ENCODE peak calls at places on chromosomes 2 and 18, in six cellular contexts. K is caudate nucleus; M is naive thymus-derived CD4-positive, alpha-beta T cell; S is lower lobe of right lung; X is prostate gland; H is aorta. P is an unnamed sample.
A peak's percentile ranks its signal among the peaks of the same experiment; 100 is the strongest.

GRCh38 chr2:21657475-21657874 is 533.7 kb downstream of the TDRD15 start:
- DNase-seq in X (no peak), S (no peak), H (no peak), K (no peak), M (no peak), P (no peak)

GRCh38 chr2:189254268-189254883 is 74.8 kb upstream of the COL5A2 start:
- DNase-seq in S (peak; percentile 44), K (no peak), M (no peak), H (peak; percentile 77), X (no peak), P (no peak)

GRCh38 chr2:67996772-67997527 is 65.9 kb downstream of the C1D start:
- DNase-seq in S (no peak), H (no peak), M (no peak), X (no peak), K (no peak), P (no peak)

GRCh38 chr2:232280341-232280740 is 98.2 kb upstream of the ALPP start:
- DNase-seq in M (no peak), X (no peak), S (no peak), H (no peak), K (no peak), P (no peak)

GRCh38 chr2:215919624-215920243 is 93.6 kb downstream of the MREG start:
- DNase-seq in K (no peak), S (no peak), M (peak; percentile 3), X (no peak), H (no peak), P (no peak)

GRCh38 chr18:40012931-40013609 is 1942.0 kb upstream of the PIK3C3 start:
- DNase-seq in K (no peak), S (no peak), H (no peak), X (no peak), M (no peak), P (no peak)

GRCh38 chr2:47303341-47304148 is 99.4 kb upstream of the MSH2 start:
- DNase-seq in H (no peak), K (no peak), M (no peak), S (no peak), X (no peak), P (no peak)

GRCh38 chr2:73968357-73968937 is 16.3 kb upstream of the TET3 start:
- DNase-seq in X (no peak), H (no peak), K (no peak), S (no peak), M (no peak), P (no peak)

GRCh38 chr2:177983183-177983788 is 89.3 kb downstream of the PDE11A start:
- DNase-seq in K (no peak), X (no peak), H (no peak), S (no peak), M (no peak), P (no peak)

GRCh38 chr18:22391571-22392359 is 25.9 kb downstream of the CTAGE1 start:
- DNase-seq in M (no peak), H (peak; percentile 63), X (no peak), K (no peak), S (no peak), P (no peak)

GRCh38 chr2:71327916-71328315 is 3.7 kb upstream of the ZNF638 start:
- DNase-seq in X (no peak), M (no peak), K (no peak), H (no peak), S (no peak), P (no peak)

GRCh38 chr2:137208361-137208973 is 443.1 kb downstream of the THSD7B start:
- DNase-seq in S (no peak), K (no peak), H (peak; percentile 45), X (no peak), M (no peak), P (no peak)

GRCh38 chr2:2719781-2720180 is 388.7 kb upstream of the MYT1L start:
- DNase-seq in H (no peak), K (no peak), X (no peak), S (peak; percentile 10), M (no peak), P (no peak)

GRCh38 chr2:27001851-27002369 is 30.9 kb upstream of the TMEM214 start:
- DNase-seq in M (no peak), S (no peak), X (no peak), K (no peak), H (no peak), P (no peak)

GRCh38 chr2:58341047-58341446 is 99.9 kb upstream of the FANCL start:
- DNase-seq in M (no peak), H (no peak), X (no peak), S (no peak), K (no peak), P (no peak)

GRCh38 chr2:10366601-10367270 is 64.0 kb downstream of the HPCAL1 start:
- DNase-seq in M (no peak), H (no peak), K (no peak), X (no peak), S (no peak), P (no peak)

GRCh38 chr2:176111891-176112374 is 4.6 kb upstream of the HOXD10 start:
- DNase-seq in M (no peak), K (no peak), H (no peak), S (no peak), X (no peak), P (no peak)

GRCh38 chr2:41950440-41950960 is 97.3 kb upstream of the PKDCC start:
- DNase-seq in X (no peak), K (no peak), H (no peak), M (no peak), S (no peak), P (no peak)

GRCh38 chr18:49588171-49588570 is 26.3 kb downstream of the LIPG start:
- DNase-seq in M (no peak), X (no peak), H (no peak), K (no peak), S (no peak), P (no peak)

GRCh38 chr2:143551946-143552655 is 422.9 kb downstream of the ARHGAP15 start:
- DNase-seq in X (no peak), H (no peak), M (no peak), K (no peak), S (no peak), P (no peak)

GRCh38 chr2:10580991-10581390 is 108.8 kb downstream of the NOL10 start:
- DNase-seq in X (no peak), K (no peak), H (no peak), S (no peak), M (no peak), P (no peak)

GRCh38 chr2:180709392-180710145 is 270.8 kb upstream of the UBE2E3 start:
- DNase-seq in M (no peak), H (no peak), K (no peak), S (no peak), X (no peak), P (no peak)

GRCh38 chr2:25228848-25229674 is 60.7 kb upstream of the POMC start:
- DNase-seq in H (peak; percentile 85), S (peak; percentile 69), X (peak; percentile 42), K (peak; percentile 30), M (peak; percentile 31), P (no peak)

GRCh38 chr2:156471772-156472171 is 35.6 kb downstream of the GPD2 start:
- DNase-seq in H (no peak), M (no peak), K (no peak), X (no peak), S (no peak), P (no peak)

GRCh38 chr18:79574938-79575525 is 104.6 kb upstream of the CTDP1 start:
- DNase-seq in M (peak; percentile 13), H (no peak), X (no peak), S (peak; percentile 24), K (no peak), P (no peak)

GRCh38 chr2:224257176-224257575 is 144.7 kb downstream of the FAM124B start:
- DNase-seq in K (no peak), X (no peak), M (no peak), S (no peak), H (no peak), P (no peak)

GRCh38 chr2:233700028-233700635 is 7.4 kb downstream of the UGT1A6 start:
- DNase-seq in K (no peak), M (no peak), S (no peak), X (peak; percentile 78), H (no peak), P (no peak)

GRCh38 chr2:193240752-193241151 is 1046.0 kb upstream of the TMEFF2 start:
- DNase-seq in K (no peak), X (no peak), H (no peak), M (no peak), S (no peak), P (no peak)
- H3K27ac ChIP-seq in K (no peak overlapping the region), X (no peak overlapping the region), H (no peak overlapping the region), M (no peak overlapping the region), S (no peak overlapping the region), P (no peak overlapping the region)

GRCh38 chr2:37350034-37350433 is 5.6 kb downstream of the QPCT start:
- DNase-seq in H (no peak), X (no peak), K (no peak), M (no peak), S (no peak), P (no peak)
- H3K27ac ChIP-seq in H (no peak overlapping the region), X (no peak overlapping the region), K (no peak overlapping the region), M (no peak overlapping the region), S (no peak overlapping the region), P (no peak overlapping the region)

DNA sequence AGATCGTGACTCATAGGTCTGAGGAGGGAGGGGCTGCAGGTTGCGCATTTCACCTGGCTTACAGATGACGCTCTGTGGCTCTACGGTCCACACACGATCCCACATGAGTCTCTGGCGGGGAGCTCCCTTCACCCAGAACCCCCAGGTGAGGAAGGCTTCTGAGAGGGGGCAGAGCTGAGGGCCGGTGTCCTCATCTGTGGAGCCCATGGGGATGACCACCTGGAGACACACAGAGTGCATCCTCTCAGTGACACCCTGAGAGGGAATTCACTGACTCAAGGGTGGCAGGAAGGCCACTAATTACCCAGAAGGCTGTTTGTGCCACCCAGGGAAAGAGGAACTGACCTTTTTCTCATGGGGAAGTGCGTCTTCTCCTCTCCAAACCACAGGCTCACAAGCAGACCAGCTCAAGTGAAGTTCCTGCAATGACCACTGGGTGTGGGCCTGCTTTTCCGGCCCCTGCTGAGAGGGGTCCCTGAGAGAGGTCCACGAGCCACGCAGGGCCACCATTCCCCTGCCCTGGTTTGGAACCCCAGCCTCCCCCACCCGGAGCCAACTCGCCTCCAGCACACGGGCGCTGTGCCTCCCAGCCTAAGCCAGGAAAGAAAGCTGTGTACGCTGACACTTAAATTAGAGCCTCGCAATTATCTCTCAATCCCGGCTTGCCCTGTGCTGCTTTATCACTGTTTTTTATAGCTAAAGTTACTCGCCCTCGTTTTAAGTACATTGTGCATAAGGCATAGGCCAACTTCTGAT is 114.1 kb downstream of the BCL11A start:
- DNase-seq in X (no peak), K (no peak), M (no peak), S (peak; percentile 70), H (peak; percentile 77), P (peak; percentile 89)
- H3K27ac ChIP-seq in X (no peak overlapping the region), K (no peak overlapping the region), M (no peak overlapping the region), S (peak overlapping the region; percentile 49), H (no peak overlapping the region), P (no peak overlapping the region)

GRCh38 chr2:173221081-173221695 is 133.5 kb upstream of the CDCA7 start:
- DNase-seq in H (no peak), M (no peak), S (no peak), K (no peak), X (no peak), P (no peak)
- H3K27ac ChIP-seq in H (no peak overlapping the region), M (no peak overlapping the region), S (no peak overlapping the region), K (no peak overlapping the region), X (no peak overlapping the region), P (no peak overlapping the region)

GRCh38 chr2:28620801-28621171 is 124.9 kb downstream of the PLB1 start:
- DNase-seq in K (no peak), H (peak; percentile 46), X (no peak), M (no peak), S (no peak), P (no peak)
- H3K27ac ChIP-seq in K (peak overlapping the region; percentile 95), H (peak overlapping the region; percentile 36), X (peak overlapping the region; percentile 85), M (peak overlapping the region; percentile 95), S (peak overlapping the region; percentile 91), P (peak overlapping the region; percentile 97)